ENCODE peak calls at places on chromosomes 6 and 20, in ten cellular contexts. P is hepatocyte, C is dermis blood vessel endothelial cell, U is T47D, O is activated gamma-delta T cell treated with Interleukin-2 at 50 U/mL for 16 hours, A is H54, S is progenitor cell of endocrine pancreas, W is NCI-H1105 treated with DMSO at 0.1 percent for 48 hours, Q is NCI-H69, H is mesothelial cell of epicardium. N is an unnamed sample.

GRCh38 chr6:162952343-162952871 is 224.6 kb downstream of the PACRG start:
- DNase-seq in P (no peak), A (no peak), Q (no peak), O (no peak), U (no peak), S (no peak), C (no peak), W (no peak), H (no peak), N (no peak)

GRCh38 chr6:49913656-49914055 is 47.3 kb upstream of the CRISP1 start:
- DNase-seq in H (no peak), P (peak; percentile 10), W (peak; percentile 71), Q (peak; percentile 69), U (no peak), C (no peak), A (no peak), O (no peak), S (no peak), N (no peak)

GRCh38 chr6:136676075-136676474 is 116.2 kb downstream of the MAP3K5 start:
- DNase-seq in O (no peak), U (no peak), C (no peak), Q (no peak), A (no peak), S (no peak), P (no peak), H (no peak), W (no peak), N (no peak)

GRCh38 chr6:128036808-128037570 is 136.1 kb upstream of the THEMIS start:
- DNase-seq in O (no peak), Q (no peak), W (no peak), A (no peak), U (no peak), S (no peak), P (no peak), H (no peak), C (no peak), N (no peak)

GRCh38 chr20:17875106-17875980 is 93.3 kb downstream of the SNX5 start:
- DNase-seq in H (no peak), A (no peak), P (peak; percentile 92), W (no peak), O (no peak), Q (peak; percentile 21), U (peak; percentile 46), C (peak; percentile 37), S (no peak), N (no peak)

GRCh38 chr6:3195695-3196497 is 31.6 kb downstream of the TUBB2B start:
- DNase-seq in Q (peak; percentile 46), U (no peak), W (no peak), C (peak; percentile 46), A (peak; percentile 37), H (no peak), S (no peak), O (no peak), P (no peak), N (no peak)

GRCh38 chr6:39950125-39950720 is 16.0 kb upstream of the MOCS1 start:
- DNase-seq in C (no peak), Q (no peak), P (no peak), S (no peak), A (no peak), W (no peak), O (no peak), U (no peak), H (no peak), N (no peak)

GRCh38 chr6:158150701-158151100 is 17.4 kb downstream of the SERAC1 start:
- DNase-seq in W (no peak), S (no peak), O (no peak), A (no peak), Q (no peak), U (no peak), C (no peak), P (no peak), H (no peak), N (no peak)

GRCh38 chr20:843908-844307 is 10.4 kb downstream of the FAM110A start:
- DNase-seq in C (no peak), S (no peak), W (no peak), A (no peak), U (no peak), H (no peak), P (no peak), O (no peak), Q (peak; percentile 42), N (peak; percentile 80)

GRCh38 chr6:52571099-52571755 is 5.6 kb downstream of the TRAM2 start:
- DNase-seq in W (no peak), O (no peak), U (no peak), A (no peak), C (peak; percentile 69), S (no peak), H (no peak), Q (no peak), P (peak; percentile 36), N (no peak)

GRCh38 chr6:155228549-155229166 is 35.2 kb upstream of the CLDN20 start:
- DNase-seq in W (no peak), Q (no peak), S (no peak), C (no peak), A (no peak), O (no peak), H (no peak), P (peak; percentile 16), U (no peak), N (no peak)

GRCh38 chr6:19824058-19824807 is 12.9 kb upstream of the ID4 start:
- DNase-seq in W (no peak), H (no peak), O (no peak), A (no peak), S (no peak), U (no peak), C (no peak), P (no peak), Q (no peak), N (no peak)

GRCh38 chr20:32083469-32083868 is 26.0 kb upstream of the TM9SF4 start:
- DNase-seq in C (no peak), W (no peak), H (no peak), S (no peak), U (no peak), Q (no peak), O (no peak), P (no peak), A (no peak), N (no peak)

GRCh38 chr20:44134897-44135810 is 51.8 kb downstream of the JPH2 start:
- DNase-seq in U (no peak), Q (no peak), O (no peak), S (no peak), A (no peak), P (no peak), H (no peak), C (no peak), W (no peak), N (no peak)

GRCh38 chr6:145801021-145801420 is 13.6 kb downstream of the FBXO30 start:
- DNase-seq in U (no peak), C (no peak), A (no peak), H (no peak), W (peak; percentile 74), O (no peak), S (no peak), Q (no peak), P (no peak), N (no peak)

N was measured in spleen.